ENCODE peak calls at places on chromosomes 6 and 20, in six cellular contexts. One of them, this sample, is unnamed.
A peak's percentile ranks its signal among the peaks of the same experiment; 100 is the strongest.

GRCh38 chr6:159170333-159170672 is 1.1 kb downstream of the FNDC1 start:
- DNase-seq in left lung: no peak
- DNase-seq in mammary epithelial cell: no peak
- DNase-seq in CD8-positive, alpha-beta memory T cell: no peak
- DNase-seq in HFF-Myc: no peak
- DNase-seq in astrocyte of the spinal cord: peak; percentile 55
- DNase-seq in this sample: peak; percentile 71

GRCh38 chr6:14977747-14978382 is 268.0 kb upstream of the JARID2 start:
- DNase-seq in CD8-positive, alpha-beta memory T cell: no peak
- DNase-seq in left lung: no peak
- DNase-seq in astrocyte of the spinal cord: no peak
- DNase-seq in HFF-Myc: no peak
- DNase-seq in mammary epithelial cell: no peak
- DNase-seq in this sample: no peak

GRCh38 chr6:50984135-50984534 is 165.5 kb downstream of the TFAP2B start:
- DNase-seq in CD8-positive, alpha-beta memory T cell: no peak
- DNase-seq in HFF-Myc: no peak
- DNase-seq in mammary epithelial cell: no peak
- DNase-seq in astrocyte of the spinal cord: no peak
- DNase-seq in left lung: no peak
- DNase-seq in this sample: no peak

GRCh38 chr20:20761302-20761701 is 48.9 kb upstream of the RALGAPA2 start:
- DNase-seq in HFF-Myc: no peak
- DNase-seq in mammary epithelial cell: no peak
- DNase-seq in left lung: no peak
- DNase-seq in astrocyte of the spinal cord: no peak
- DNase-seq in CD8-positive, alpha-beta memory T cell: no peak
- DNase-seq in this sample: no peak

GRCh38 chr20:45469336-45470261 is at the start of gene WFDC2:
- DNase-seq in astrocyte of the spinal cord: no peak
- DNase-seq in mammary epithelial cell: no peak
- DNase-seq in CD8-positive, alpha-beta memory T cell: no peak
- DNase-seq in HFF-Myc: no peak
- DNase-seq in left lung: peak; percentile 62
- DNase-seq in this sample: no peak

GRCh38 chr6:35396991-35397390 is 54.6 kb downstream of the PPARD start:
- DNase-seq in left lung: no peak
- DNase-seq in HFF-Myc: no peak
- DNase-seq in CD8-positive, alpha-beta memory T cell: no peak
- DNase-seq in mammary epithelial cell: peak; percentile 92
- DNase-seq in astrocyte of the spinal cord: peak; percentile 36
- DNase-seq in this sample: no peak

GRCh38 chr6:154732538-154732823 is 735 bp upstream of the SCAF8 start:
- DNase-seq in mammary epithelial cell: no peak
- DNase-seq in astrocyte of the spinal cord: no peak
- DNase-seq in CD8-positive, alpha-beta memory T cell: no peak
- DNase-seq in left lung: no peak
- DNase-seq in HFF-Myc: no peak
- DNase-seq in this sample: no peak

GRCh38 chr6:74741608-74742007 is 464.2 kb downstream of the COL12A1 start:
- DNase-seq in mammary epithelial cell: no peak
- DNase-seq in CD8-positive, alpha-beta memory T cell: no peak
- DNase-seq in left lung: no peak
- DNase-seq in astrocyte of the spinal cord: no peak
- DNase-seq in HFF-Myc: no peak
- DNase-seq in this sample: no peak

GRCh38 chr6:110053395-110054240 is 75.5 kb downstream of the GPR6 start:
- DNase-seq in CD8-positive, alpha-beta memory T cell: no peak
- DNase-seq in HFF-Myc: peak; percentile 24
- DNase-seq in left lung: no peak
- DNase-seq in mammary epithelial cell: peak; percentile 29
- DNase-seq in astrocyte of the spinal cord: peak; percentile 62
- DNase-seq in this sample: peak; percentile 81

GRCh38 chr6:109782401-109783046 is 91.4 kb downstream of the FIG4 start:
- DNase-seq in astrocyte of the spinal cord: no peak
- DNase-seq in left lung: no peak
- DNase-seq in mammary epithelial cell: no peak
- DNase-seq in CD8-positive, alpha-beta memory T cell: no peak
- DNase-seq in HFF-Myc: no peak
- DNase-seq in this sample: peak; percentile 34

GRCh38 chr6:37987559-37987958 is 168.0 kb downstream of the ZFAND3 start:
- DNase-seq in HFF-Myc: no peak
- DNase-seq in mammary epithelial cell: no peak
- DNase-seq in left lung: no peak
- DNase-seq in CD8-positive, alpha-beta memory T cell: no peak
- DNase-seq in astrocyte of the spinal cord: no peak
- DNase-seq in this sample: no peak

GRCh38 chr20:45945678-45946148 is 11.2 kb downstream of the PCIF1 start:
- DNase-seq in mammary epithelial cell: no peak
- DNase-seq in HFF-Myc: no peak
- DNase-seq in left lung: no peak
- DNase-seq in CD8-positive, alpha-beta memory T cell: no peak
- DNase-seq in astrocyte of the spinal cord: peak; percentile 64
- DNase-seq in this sample: peak; percentile 89

GRCh38 chr20:62066983-62067433 is 1.3 kb upstream of the TAF4 start:
- DNase-seq in mammary epithelial cell: no peak
- DNase-seq in left lung: no peak
- DNase-seq in CD8-positive, alpha-beta memory T cell: peak; percentile 3
- DNase-seq in HFF-Myc: no peak
- DNase-seq in astrocyte of the spinal cord: no peak
- DNase-seq in this sample: no peak

GRCh38 chr6:24357336-24358218 is at the start of gene DCDC2:
- DNase-seq in left lung: peak; percentile 89
- DNase-seq in HFF-Myc: no peak
- DNase-seq in mammary epithelial cell: peak; percentile 51
- DNase-seq in CD8-positive, alpha-beta memory T cell: peak; percentile 24
- DNase-seq in astrocyte of the spinal cord: no peak
- DNase-seq in this sample: peak; percentile 13

GRCh38 chr6:5078121-5078695 is 6.9 kb upstream of the PPP1R3G start:
- DNase-seq in left lung: no peak
- DNase-seq in CD8-positive, alpha-beta memory T cell: no peak
- DNase-seq in HFF-Myc: no peak
- DNase-seq in mammary epithelial cell: no peak
- DNase-seq in astrocyte of the spinal cord: no peak
- DNase-seq in this sample: no peak

GRCh38 chr6:77786935-77787629 is 134.2 kb downstream of the MEI4 start:
- DNase-seq in left lung: no peak
- DNase-seq in mammary epithelial cell: no peak
- DNase-seq in HFF-Myc: no peak
- DNase-seq in astrocyte of the spinal cord: no peak
- DNase-seq in CD8-positive, alpha-beta memory T cell: no peak
- DNase-seq in this sample: no peak

GRCh38 chr6:158481612-158482473 is 78.0 kb upstream of the TMEM181 start:
- DNase-seq in astrocyte of the spinal cord: peak; percentile 83
- DNase-seq in HFF-Myc: peak; percentile 70
- DNase-seq in CD8-positive, alpha-beta memory T cell: no peak
- DNase-seq in left lung: no peak
- DNase-seq in mammary epithelial cell: peak; percentile 90
- DNase-seq in this sample: peak; percentile 50

GRCh38 chr20:31608256-31608980 is 3.3 kb downstream of the ID1 start:
- DNase-seq in HFF-Myc: no peak
- DNase-seq in CD8-positive, alpha-beta memory T cell: no peak
- DNase-seq in left lung: peak; percentile 83
- DNase-seq in mammary epithelial cell: peak; percentile 75
- DNase-seq in astrocyte of the spinal cord: peak; percentile 80
- DNase-seq in this sample: peak; percentile 78

GRCh38 chr6:169843110-169843509 is 91.7 kb downstream of the ERMARD start:
- DNase-seq in CD8-positive, alpha-beta memory T cell: no peak
- DNase-seq in astrocyte of the spinal cord: no peak
- DNase-seq in mammary epithelial cell: no peak
- DNase-seq in left lung: no peak
- DNase-seq in HFF-Myc: no peak
- DNase-seq in this sample: no peak

GRCh38 chr6:40809627-40810026 is 222.5 kb upstream of the LRFN2 start:
- DNase-seq in CD8-positive, alpha-beta memory T cell: no peak
- DNase-seq in HFF-Myc: no peak
- DNase-seq in mammary epithelial cell: no peak
- DNase-seq in astrocyte of the spinal cord: no peak
- DNase-seq in left lung: no peak
- DNase-seq in this sample: no peak

GRCh38 chr6:124002377-124003081 is 198.9 kb downstream of the NKAIN2 start:
- DNase-seq in CD8-positive, alpha-beta memory T cell: no peak
- DNase-seq in left lung: no peak
- DNase-seq in astrocyte of the spinal cord: peak; percentile 45
- DNase-seq in mammary epithelial cell: no peak
- DNase-seq in HFF-Myc: no peak
- DNase-seq in this sample: peak; percentile 44

GRCh38 chr6:113381957-113382356 is 475.2 kb upstream of the MARCKS start:
- DNase-seq in HFF-Myc: peak; percentile 56
- DNase-seq in mammary epithelial cell: no peak
- DNase-seq in left lung: no peak
- DNase-seq in astrocyte of the spinal cord: peak; percentile 79
- DNase-seq in CD8-positive, alpha-beta memory T cell: no peak
- DNase-seq in this sample: peak; percentile 94

GRCh38 chr20:10090588-10091166 is 55.9 kb downstream of the ANKEF1 start:
- DNase-seq in mammary epithelial cell: peak; percentile 58
- DNase-seq in astrocyte of the spinal cord: peak; percentile 68
- DNase-seq in left lung: peak; percentile 37
- DNase-seq in HFF-Myc: no peak
- DNase-seq in CD8-positive, alpha-beta memory T cell: peak; percentile 2
- DNase-seq in this sample: peak; percentile 82

GRCh38 chr6:21769405-21769851 is 175.9 kb downstream of the SOX4 start:
- DNase-seq in HFF-Myc: peak; percentile 75
- DNase-seq in left lung: no peak
- DNase-seq in CD8-positive, alpha-beta memory T cell: no peak
- DNase-seq in astrocyte of the spinal cord: peak; percentile 90
- DNase-seq in mammary epithelial cell: peak; percentile 59
- DNase-seq in this sample: peak; percentile 92

GRCh38 chr20:63499333-63499969 is 568 bp upstream of the EEF1A2 start:
- DNase-seq in left lung: no peak
- DNase-seq in CD8-positive, alpha-beta memory T cell: no peak
- DNase-seq in HFF-Myc: no peak
- DNase-seq in astrocyte of the spinal cord: no peak
- DNase-seq in mammary epithelial cell: no peak
- DNase-seq in this sample: no peak

GRCh38 chr6:137496909-137497721 is 2.9 kb upstream of the OLIG3 start:
- DNase-seq in mammary epithelial cell: no peak
- DNase-seq in CD8-positive, alpha-beta memory T cell: no peak
- DNase-seq in HFF-Myc: no peak
- DNase-seq in left lung: no peak
- DNase-seq in astrocyte of the spinal cord: no peak
- DNase-seq in this sample: no peak

GRCh38 chr6:69231983-69232382 is 564.8 kb downstream of the LMBRD1 start:
- DNase-seq in left lung: no peak
- DNase-seq in CD8-positive, alpha-beta memory T cell: no peak
- DNase-seq in astrocyte of the spinal cord: no peak
- DNase-seq in HFF-Myc: no peak
- DNase-seq in mammary epithelial cell: no peak
- DNase-seq in this sample: no peak

GRCh38 chr6:166639921-166640320 is 12.9 kb upstream of the RPS6KA2 start:
- DNase-seq in left lung: no peak
- DNase-seq in CD8-positive, alpha-beta memory T cell: no peak
- DNase-seq in HFF-Myc: no peak
- DNase-seq in astrocyte of the spinal cord: no peak
- DNase-seq in mammary epithelial cell: no peak
- DNase-seq in this sample: no peak

GRCh38 chr6:46538800-46539199 is 47.6 kb upstream of the RCAN2 start:
- DNase-seq in mammary epithelial cell: no peak
- DNase-seq in astrocyte of the spinal cord: no peak
- DNase-seq in HFF-Myc: no peak
- DNase-seq in CD8-positive, alpha-beta memory T cell: no peak
- DNase-seq in left lung: no peak
- DNase-seq in this sample: no peak
- H3K4me3 ChIP-seq in mammary epithelial cell: no peak overlapping the region
- H3K4me3 ChIP-seq in astrocyte of the spinal cord: no peak overlapping the region
- H3K4me3 ChIP-seq in HFF-Myc: no peak overlapping the region
- H3K4me3 ChIP-seq in CD8-positive, alpha-beta memory T cell: no peak overlapping the region
- H3K4me3 ChIP-seq in left lung: no peak overlapping the region
- H3K4me3 ChIP-seq in this sample: no peak overlapping the region

GRCh38 chr6:4010035-4010434 is 68.9 kb downstream of the FAM217A start:
- DNase-seq in mammary epithelial cell: no peak
- DNase-seq in CD8-positive, alpha-beta memory T cell: no peak
- DNase-seq in astrocyte of the spinal cord: no peak
- DNase-seq in left lung: no peak
- DNase-seq in HFF-Myc: no peak
- DNase-seq in this sample: no peak

GRCh38 chr6:4008324-4009047 is 70.5 kb downstream of the FAM217A start:
- DNase-seq in CD8-positive, alpha-beta memory T cell: peak; percentile 41
- DNase-seq in mammary epithelial cell: peak; percentile 63
- DNase-seq in left lung: no peak
- DNase-seq in astrocyte of the spinal cord: peak; percentile 88
- DNase-seq in HFF-Myc: no peak
- DNase-seq in this sample: peak; percentile 95

GRCh38 chr6:4012826-4013225 is 66.1 kb downstream of the FAM217A start:
- DNase-seq in left lung: no peak
- DNase-seq in astrocyte of the spinal cord: no peak
- DNase-seq in HFF-Myc: no peak
- DNase-seq in mammary epithelial cell: no peak
- DNase-seq in CD8-positive, alpha-beta memory T cell: no peak
- DNase-seq in this sample: no peak

GRCh38 chr6:4010682-4011081 is 68.3 kb downstream of the FAM217A start:
- DNase-seq in mammary epithelial cell: peak; percentile 22
- DNase-seq in astrocyte of the spinal cord: no peak
- DNase-seq in left lung: no peak
- DNase-seq in CD8-positive, alpha-beta memory T cell: peak; percentile 40
- DNase-seq in HFF-Myc: no peak
- DNase-seq in this sample: no peak

GRCh38 chr6:4009486-4009885 is 69.5 kb downstream of the FAM217A start:
- DNase-seq in CD8-positive, alpha-beta memory T cell: no peak
- DNase-seq in mammary epithelial cell: no peak
- DNase-seq in astrocyte of the spinal cord: no peak
- DNase-seq in HFF-Myc: no peak
- DNase-seq in left lung: no peak
- DNase-seq in this sample: no peak
- H3K4me3 ChIP-seq in CD8-positive, alpha-beta memory T cell: no peak overlapping the region
- H3K4me3 ChIP-seq in mammary epithelial cell: no peak overlapping the region
- H3K4me3 ChIP-seq in astrocyte of the spinal cord: no peak overlapping the region
- H3K4me3 ChIP-seq in HFF-Myc: no peak overlapping the region
- H3K4me3 ChIP-seq in left lung: no peak overlapping the region
- H3K4me3 ChIP-seq in this sample: no peak overlapping the region

DNA sequence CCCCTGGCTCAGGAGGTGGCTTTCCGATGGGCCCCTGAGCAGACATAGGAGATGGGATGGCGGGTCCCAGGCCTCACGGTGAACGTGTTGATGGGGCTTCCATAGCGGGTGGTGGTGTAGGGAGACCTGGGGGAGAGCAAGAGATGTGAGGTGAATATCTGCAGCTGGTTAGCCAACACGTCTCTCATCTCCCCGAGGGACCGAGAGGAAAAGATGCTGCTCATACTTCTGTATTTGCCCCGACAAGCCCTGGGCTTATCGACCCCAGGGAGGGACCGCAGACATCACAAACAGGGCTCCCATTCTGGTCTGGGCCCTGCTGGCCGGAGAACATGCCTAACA is 38.7 kb downstream of the C6orf132 start:
- DNase-seq in HFF-Myc: no peak
- DNase-seq in mammary epithelial cell: no peak
- DNase-seq in astrocyte of the spinal cord: no peak
- DNase-seq in CD8-positive, alpha-beta memory T cell: no peak
- DNase-seq in left lung: no peak
- DNase-seq in this sample: no peak
- H3K4me3 ChIP-seq in HFF-Myc: no peak overlapping the region
- H3K4me3 ChIP-seq in mammary epithelial cell: no peak overlapping the region
- H3K4me3 ChIP-seq in astrocyte of the spinal cord: no peak overlapping the region
- H3K4me3 ChIP-seq in CD8-positive, alpha-beta memory T cell: peak overlapping the region; percentile 66
- H3K4me3 ChIP-seq in left lung: no peak overlapping the region
- H3K4me3 ChIP-seq in this sample: no peak overlapping the region

DNA sequence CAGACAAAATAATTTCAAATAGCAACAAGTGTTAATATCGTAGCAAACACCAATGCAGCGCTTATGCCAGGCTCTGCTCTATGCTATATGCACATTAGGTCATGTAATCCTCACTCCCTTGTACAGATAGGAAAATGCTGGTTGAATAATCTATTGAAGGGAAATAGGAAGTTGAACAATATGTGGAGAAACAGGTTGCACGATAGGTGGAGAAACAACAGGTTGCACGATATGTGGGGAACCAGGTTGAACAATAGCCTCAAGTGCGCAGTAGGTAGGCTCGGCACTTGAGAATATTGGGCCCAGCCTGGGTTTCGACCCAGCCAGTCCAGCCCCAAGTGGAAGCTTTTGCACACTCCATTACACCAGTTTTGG is 91.1 kb upstream of the SIRPA start:
- DNase-seq in astrocyte of the spinal cord: no peak
- DNase-seq in CD8-positive, alpha-beta memory T cell: no peak
- DNase-seq in HFF-Myc: no peak
- DNase-seq in mammary epithelial cell: no peak
- DNase-seq in left lung: no peak
- DNase-seq in this sample: no peak
- H3K4me3 ChIP-seq in astrocyte of the spinal cord: no peak overlapping the region
- H3K4me3 ChIP-seq in CD8-positive, alpha-beta memory T cell: no peak overlapping the region
- H3K4me3 ChIP-seq in HFF-Myc: no peak overlapping the region
- H3K4me3 ChIP-seq in mammary epithelial cell: no peak overlapping the region
- H3K4me3 ChIP-seq in left lung: peak overlapping the region; percentile 51
- H3K4me3 ChIP-seq in this sample: no peak overlapping the region